ENCODE peak calls at places on chromosomes 3 and 15, in five cellular contexts. X is cortex of kidney, T is cardiac septum, P is kidney, G is heart left ventricle. M is an unnamed sample.

GRCh38 chr3:183428140-183429023 is at the start of gene MCF2L2:
- DNase-seq in X (no peak), T (no peak), P (peak; percentile 90), G (peak; percentile 72), M (no peak)

GRCh38 chr15:91228391-91228790 is 128.3 kb downstream of the SV2B start:
- DNase-seq in X (no peak), T (no peak), P (no peak), G (no peak), M (no peak)

GRCh38 chr15:58732620-58733363 is 16.7 kb downstream of the ADAM10 start:
- DNase-seq in X (no peak), T (no peak), P (no peak), G (no peak), M (no peak)

GRCh38 chr3:100548053-100548452 is 55.6 kb downstream of the TMEM45A start:
- DNase-seq in X (no peak), T (no peak), P (no peak), G (no peak), M (no peak)

GRCh38 chr3:128879991-128880390 is 571 bp downstream of the ACAD9 start:
- DNase-seq in X (no peak), T (no peak), P (no peak), G (no peak), M (no peak)

GRCh38 chr3:36434682-36435426 is 54.5 kb downstream of the STAC start:
- DNase-seq in X (no peak), T (no peak), P (no peak), G (no peak), M (no peak)

GRCh38 chr15:41958002-41958420 is 14.3 kb downstream of the EHD4 start:
- DNase-seq in X (no peak), T (no peak), P (no peak), G (no peak), M (no peak)

GRCh38 chr3:100517276-100517675 is 24.9 kb downstream of the TMEM45A start:
- DNase-seq in X (no peak), T (no peak), P (no peak), G (no peak), M (no peak)

GRCh38 chr15:63521405-63522142 is 17.2 kb downstream of the USP3 start:
- DNase-seq in X (no peak), T (no peak), P (no peak), G (no peak), M (no peak)

GRCh38 chr3:189519458-189519857 is 111.7 kb upstream of the TP63 start:
- DNase-seq in X (no peak), T (no peak), P (no peak), G (no peak), M (no peak)

GRCh38 chr3:64449026-64449425 is 223.8 kb upstream of the PRICKLE2 start:
- DNase-seq in X (no peak), T (no peak), P (no peak), G (no peak), M (no peak)

GRCh38 chr3:23202921-23203650 is at the start of gene UBE2E2:
- DNase-seq in X (no peak), T (peak; percentile 82), P (peak; percentile 91), G (no peak), M (no peak)

GRCh38 chr15:31494786-31495185 is 168.2 kb downstream of the KLF13 start:
- DNase-seq in X (no peak), T (no peak), P (no peak), G (no peak), M (no peak)

GRCh38 chr15:54345301-54345700 is 367.1 kb downstream of the UNC13C start:
- DNase-seq in X (no peak), T (no peak), P (no peak), G (no peak), M (peak; percentile 36)

GRCh38 chr3:134077649-134078081 is 47.9 kb upstream of the SLCO2A1 start:
- DNase-seq in X (no peak), T (no peak), P (peak; percentile 40), G (no peak), M (no peak)

GRCh38 chr3:109643590-109643989 is 306.2 kb upstream of the DPPA4 start:
- DNase-seq in X (no peak), T (no peak), P (no peak), G (no peak), M (no peak)

GRCh38 chr3:17039579-17039978 is 154.8 kb downstream of the PLCL2 start:
- DNase-seq in X (no peak), T (no peak), P (no peak), G (no peak), M (no peak)

GRCh38 chr15:93143186-93143585 is 54.2 kb upstream of the RGMA start:
- DNase-seq in X (no peak), T (no peak), P (no peak), G (no peak), M (no peak)

GRCh38 chr15:80483656-80484055 is 79.5 kb downstream of the ARNT2 start:
- DNase-seq in X (no peak), T (no peak), P (no peak), G (no peak), M (no peak)

GRCh38 chr3:150348500-150348899 is 59.6 kb upstream of the TSC22D2 start:
- DNase-seq in X (no peak), T (no peak), P (no peak), G (no peak), M (no peak)

GRCh38 chr15:62901916-62902554 is 140.5 kb upstream of the TPM1 start:
- DNase-seq in X (no peak), T (no peak), P (no peak), G (no peak), M (no peak)

GRCh38 chr3:45131201-45131600 is 15.0 kb downstream of the CDCP1 start:
- DNase-seq in X (no peak), T (no peak), P (no peak), G (no peak), M (no peak)

GRCh38 chr3:119240101-119240581 is 537 bp downstream of the B4GALT4 start:
- DNase-seq in X (no peak), T (no peak), P (no peak), G (peak; percentile 45), M (no peak)

GRCh38 chr15:33089878-33090757 is 104.4 kb downstream of the FMN1 start:
- DNase-seq in X (no peak), T (no peak), P (no peak), G (no peak), M (peak; percentile 35)

GRCh38 chr15:92617197-92618037 is 38.2 kb downstream of the FAM174B start:
- DNase-seq in X (no peak), T (peak; percentile 83), P (no peak), G (peak; percentile 67), M (peak; percentile 58)

GRCh38 chr3:52493232-52494017 is 1.7 kb upstream of the STAB1 start:
- DNase-seq in X (no peak), T (no peak), P (no peak), G (no peak), M (no peak)

GRCh38 chr3:144073698-144074097 is 102.1 kb downstream of the DIPK2A start:
- DNase-seq in X (no peak), T (no peak), P (no peak), G (no peak), M (no peak)

GRCh38 chr3:140343709-140344417 is 334.0 kb upstream of the TRIM42 start:
- DNase-seq in X (no peak), T (no peak), P (no peak), G (no peak), M (no peak)